ENCODE peak calls at places on chromosome 15, in seven cellular contexts. One of them, this sample, is unnamed.

GRCh38 chr15:71117906-71118305 is 2.6 kb downstream of the THSD4 start:
- DNase-seq in brain microvascular endothelial cell: no peak
- DNase-seq in smooth muscle cell of the brain vasculature: no peak
- DNase-seq in progenitor cell of endocrine pancreas: no peak
- DNase-seq in CD8-positive, alpha-beta T cell: no peak
- DNase-seq in NCI-H1436 treated with DMSO at 0.1 percent for 48 hours: no peak
- DNase-seq in NCI-H1092: no peak
- DNase-seq in this sample: no peak

GRCh38 chr15:83210619-83211018 is 3.0 kb upstream of the HDGFL3 start:
- DNase-seq in smooth muscle cell of the brain vasculature: no peak
- DNase-seq in NCI-H1436 treated with DMSO at 0.1 percent for 48 hours: no peak
- DNase-seq in NCI-H1092: no peak
- DNase-seq in CD8-positive, alpha-beta T cell: no peak
- DNase-seq in progenitor cell of endocrine pancreas: no peak
- DNase-seq in brain microvascular endothelial cell: no peak
- DNase-seq in this sample: no peak

GRCh38 chr15:75723847-75724660 is 11.4 kb upstream of the CSPG4 start:
- DNase-seq in NCI-H1436 treated with DMSO at 0.1 percent for 48 hours: peak
- DNase-seq in CD8-positive, alpha-beta T cell: no peak
- DNase-seq in brain microvascular endothelial cell: peak
- DNase-seq in smooth muscle cell of the brain vasculature: peak
- DNase-seq in progenitor cell of endocrine pancreas: no peak
- DNase-seq in NCI-H1092: no peak
- DNase-seq in this sample: no peak

GRCh38 chr15:37079726-37080125 is 20.6 kb downstream of the MEIS2 start:
- DNase-seq in smooth muscle cell of the brain vasculature: no peak
- DNase-seq in CD8-positive, alpha-beta T cell: no peak
- DNase-seq in NCI-H1436 treated with DMSO at 0.1 percent for 48 hours: no peak
- DNase-seq in brain microvascular endothelial cell: no peak
- DNase-seq in NCI-H1092: no peak
- DNase-seq in progenitor cell of endocrine pancreas: no peak
- DNase-seq in this sample: no peak

GRCh38 chr15:70093070-70093469 is 4.6 kb downstream of the TLE3 start:
- DNase-seq in progenitor cell of endocrine pancreas: no peak
- DNase-seq in brain microvascular endothelial cell: no peak
- DNase-seq in CD8-positive, alpha-beta T cell: no peak
- DNase-seq in NCI-H1092: no peak
- DNase-seq in smooth muscle cell of the brain vasculature: no peak
- DNase-seq in NCI-H1436 treated with DMSO at 0.1 percent for 48 hours: no peak
- DNase-seq in this sample: no peak

GRCh38 chr15:29638781-29639180 is 183.5 kb downstream of the TJP1 start:
- DNase-seq in progenitor cell of endocrine pancreas: no peak
- DNase-seq in CD8-positive, alpha-beta T cell: no peak
- DNase-seq in NCI-H1092: no peak
- DNase-seq in smooth muscle cell of the brain vasculature: peak
- DNase-seq in NCI-H1436 treated with DMSO at 0.1 percent for 48 hours: no peak
- DNase-seq in brain microvascular endothelial cell: peak
- DNase-seq in this sample: no peak

GRCh38 chr15:69452702-69453513 is at the start of gene RPLP1:
- DNase-seq in smooth muscle cell of the brain vasculature: peak
- DNase-seq in NCI-H1436 treated with DMSO at 0.1 percent for 48 hours: peak
- DNase-seq in brain microvascular endothelial cell: peak
- DNase-seq in progenitor cell of endocrine pancreas: peak
- DNase-seq in NCI-H1092: peak
- DNase-seq in CD8-positive, alpha-beta T cell: peak
- DNase-seq in this sample: peak

GRCh38 chr15:68704496-68705021 is 116.1 kb downstream of the ANP32A start:
- DNase-seq in CD8-positive, alpha-beta T cell: no peak
- DNase-seq in smooth muscle cell of the brain vasculature: no peak
- DNase-seq in progenitor cell of endocrine pancreas: no peak
- DNase-seq in brain microvascular endothelial cell: no peak
- DNase-seq in NCI-H1092: no peak
- DNase-seq in NCI-H1436 treated with DMSO at 0.1 percent for 48 hours: no peak
- DNase-seq in this sample: peak

GRCh38 chr15:83571820-83572707 is 81.9 kb upstream of the ADAMTSL3 start:
- DNase-seq in progenitor cell of endocrine pancreas: no peak
- DNase-seq in NCI-H1092: no peak
- DNase-seq in brain microvascular endothelial cell: no peak
- DNase-seq in CD8-positive, alpha-beta T cell: no peak
- DNase-seq in NCI-H1436 treated with DMSO at 0.1 percent for 48 hours: no peak
- DNase-seq in smooth muscle cell of the brain vasculature: peak
- DNase-seq in this sample: no peak

GRCh38 chr15:31439328-31439727 is 112.7 kb downstream of the KLF13 start:
- DNase-seq in NCI-H1436 treated with DMSO at 0.1 percent for 48 hours: no peak
- DNase-seq in NCI-H1092: no peak
- DNase-seq in progenitor cell of endocrine pancreas: no peak
- DNase-seq in CD8-positive, alpha-beta T cell: no peak
- DNase-seq in brain microvascular endothelial cell: no peak
- DNase-seq in smooth muscle cell of the brain vasculature: no peak
- DNase-seq in this sample: no peak

GRCh38 chr15:90681480-90681879 is 35.7 kb upstream of the BLM start:
- DNase-seq in smooth muscle cell of the brain vasculature: no peak
- DNase-seq in progenitor cell of endocrine pancreas: no peak
- DNase-seq in brain microvascular endothelial cell: peak
- DNase-seq in NCI-H1436 treated with DMSO at 0.1 percent for 48 hours: no peak
- DNase-seq in NCI-H1092: no peak
- DNase-seq in CD8-positive, alpha-beta T cell: no peak
- DNase-seq in this sample: no peak

GRCh38 chr15:97993310-97993738 is 32.8 kb downstream of the ARRDC4 start:
- DNase-seq in smooth muscle cell of the brain vasculature: no peak
- DNase-seq in CD8-positive, alpha-beta T cell: no peak
- DNase-seq in NCI-H1436 treated with DMSO at 0.1 percent for 48 hours: no peak
- DNase-seq in brain microvascular endothelial cell: no peak
- DNase-seq in progenitor cell of endocrine pancreas: no peak
- DNase-seq in NCI-H1092: no peak
- DNase-seq in this sample: no peak

GRCh38 chr15:68561901-68562300 is 16.9 kb upstream of the CORO2B start:
- DNase-seq in brain microvascular endothelial cell: no peak
- DNase-seq in NCI-H1436 treated with DMSO at 0.1 percent for 48 hours: no peak
- DNase-seq in smooth muscle cell of the brain vasculature: no peak
- DNase-seq in CD8-positive, alpha-beta T cell: no peak
- DNase-seq in progenitor cell of endocrine pancreas: no peak
- DNase-seq in NCI-H1092: no peak
- DNase-seq in this sample: no peak

GRCh38 chr15:52011711-52012144 is 7.3 kb upstream of the MAPK6 start:
- DNase-seq in brain microvascular endothelial cell: no peak
- DNase-seq in smooth muscle cell of the brain vasculature: no peak
- DNase-seq in NCI-H1092: peak
- DNase-seq in NCI-H1436 treated with DMSO at 0.1 percent for 48 hours: no peak
- DNase-seq in CD8-positive, alpha-beta T cell: no peak
- DNase-seq in progenitor cell of endocrine pancreas: no peak
- DNase-seq in this sample: no peak

GRCh38 chr15:68582864-68583263 is 4.1 kb downstream of the CORO2B start:
- DNase-seq in progenitor cell of endocrine pancreas: no peak
- DNase-seq in smooth muscle cell of the brain vasculature: no peak
- DNase-seq in NCI-H1436 treated with DMSO at 0.1 percent for 48 hours: no peak
- DNase-seq in brain microvascular endothelial cell: no peak
- DNase-seq in NCI-H1092: no peak
- DNase-seq in CD8-positive, alpha-beta T cell: no peak
- DNase-seq in this sample: no peak

GRCh38 chr15:42584031-42584765 is 8.8 kb downstream of the STARD9 start:
- DNase-seq in CD8-positive, alpha-beta T cell: no peak
- DNase-seq in brain microvascular endothelial cell: no peak
- DNase-seq in NCI-H1436 treated with DMSO at 0.1 percent for 48 hours: no peak
- DNase-seq in smooth muscle cell of the brain vasculature: no peak
- DNase-seq in progenitor cell of endocrine pancreas: no peak
- DNase-seq in NCI-H1092: no peak
- DNase-seq in this sample: no peak

GRCh38 chr15:27479232-27480140 is 508.5 kb downstream of the GABRG3 start:
- DNase-seq in NCI-H1436 treated with DMSO at 0.1 percent for 48 hours: no peak
- DNase-seq in CD8-positive, alpha-beta T cell: no peak
- DNase-seq in progenitor cell of endocrine pancreas: no peak
- DNase-seq in smooth muscle cell of the brain vasculature: no peak
- DNase-seq in brain microvascular endothelial cell: no peak
- DNase-seq in NCI-H1092: peak
- DNase-seq in this sample: no peak

GRCh38 chr15:58213587-58214360 is 75.6 kb downstream of the AQP9 start:
- DNase-seq in NCI-H1436 treated with DMSO at 0.1 percent for 48 hours: no peak
- DNase-seq in CD8-positive, alpha-beta T cell: no peak
- DNase-seq in smooth muscle cell of the brain vasculature: no peak
- DNase-seq in progenitor cell of endocrine pancreas: no peak
- DNase-seq in NCI-H1092: no peak
- DNase-seq in brain microvascular endothelial cell: no peak
- DNase-seq in this sample: no peak

GRCh38 chr15:63969652-63970421 is 76.4 kb downstream of the DAPK2 start:
- DNase-seq in smooth muscle cell of the brain vasculature: no peak
- DNase-seq in NCI-H1436 treated with DMSO at 0.1 percent for 48 hours: no peak
- DNase-seq in NCI-H1092: no peak
- DNase-seq in progenitor cell of endocrine pancreas: no peak
- DNase-seq in CD8-positive, alpha-beta T cell: no peak
- DNase-seq in brain microvascular endothelial cell: no peak
- DNase-seq in this sample: no peak

GRCh38 chr15:96324192-96324895 is 6.2 kb upstream of the NR2F2 start:
- DNase-seq in NCI-H1436 treated with DMSO at 0.1 percent for 48 hours: no peak
- DNase-seq in NCI-H1092: no peak
- DNase-seq in progenitor cell of endocrine pancreas: no peak
- DNase-seq in smooth muscle cell of the brain vasculature: no peak
- DNase-seq in CD8-positive, alpha-beta T cell: no peak
- DNase-seq in brain microvascular endothelial cell: peak
- DNase-seq in this sample: no peak

GRCh38 chr15:59838900-59839299 is 149.8 kb upstream of the BNIP2 start:
- DNase-seq in brain microvascular endothelial cell: no peak
- DNase-seq in progenitor cell of endocrine pancreas: no peak
- DNase-seq in smooth muscle cell of the brain vasculature: no peak
- DNase-seq in CD8-positive, alpha-beta T cell: no peak
- DNase-seq in NCI-H1436 treated with DMSO at 0.1 percent for 48 hours: no peak
- DNase-seq in NCI-H1092: no peak
- DNase-seq in this sample: no peak

GRCh38 chr15:96285715-96286367 is 44.7 kb upstream of the NR2F2 start:
- DNase-seq in progenitor cell of endocrine pancreas: no peak
- DNase-seq in smooth muscle cell of the brain vasculature: no peak
- DNase-seq in brain microvascular endothelial cell: no peak
- DNase-seq in NCI-H1436 treated with DMSO at 0.1 percent for 48 hours: no peak
- DNase-seq in CD8-positive, alpha-beta T cell: no peak
- DNase-seq in NCI-H1092: no peak
- DNase-seq in this sample: no peak

GRCh38 chr15:53843166-53843565 is 83.7 kb upstream of the WDR72 start:
- DNase-seq in NCI-H1436 treated with DMSO at 0.1 percent for 48 hours: no peak
- DNase-seq in progenitor cell of endocrine pancreas: no peak
- DNase-seq in CD8-positive, alpha-beta T cell: no peak
- DNase-seq in brain microvascular endothelial cell: no peak
- DNase-seq in smooth muscle cell of the brain vasculature: no peak
- DNase-seq in NCI-H1092: no peak
- DNase-seq in this sample: no peak

GRCh38 chr15:26295331-26295730 is 432.2 kb upstream of the ATP10A start:
- DNase-seq in NCI-H1092: peak
- DNase-seq in progenitor cell of endocrine pancreas: no peak
- DNase-seq in NCI-H1436 treated with DMSO at 0.1 percent for 48 hours: no peak
- DNase-seq in CD8-positive, alpha-beta T cell: no peak
- DNase-seq in smooth muscle cell of the brain vasculature: no peak
- DNase-seq in brain microvascular endothelial cell: no peak
- DNase-seq in this sample: no peak

GRCh38 chr15:73357999-73358665 is 10.6 kb downstream of the HCN4 start:
- DNase-seq in NCI-H1436 treated with DMSO at 0.1 percent for 48 hours: no peak
- DNase-seq in progenitor cell of endocrine pancreas: peak
- DNase-seq in smooth muscle cell of the brain vasculature: no peak
- DNase-seq in brain microvascular endothelial cell: no peak
- DNase-seq in CD8-positive, alpha-beta T cell: no peak
- DNase-seq in NCI-H1092: peak
- DNase-seq in this sample: no peak

GRCh38 chr15:44194397-44195150 is 497 bp downstream of the FRMD5 start:
- DNase-seq in CD8-positive, alpha-beta T cell: peak
- DNase-seq in NCI-H1092: peak
- DNase-seq in NCI-H1436 treated with DMSO at 0.1 percent for 48 hours: no peak
- DNase-seq in progenitor cell of endocrine pancreas: no peak
- DNase-seq in brain microvascular endothelial cell: peak
- DNase-seq in smooth muscle cell of the brain vasculature: no peak
- DNase-seq in this sample: peak